ENCODE peak calls at places on chromosomes 16 and 17, in four cellular contexts. I, C, X and R are unnamed samples.

GRCh38 chr16:48433849-48434530 is 48.8 kb upstream of the SIAH1 start:
- DNase-seq in X (no peak), I (no peak), C (no peak), R (no peak)

GRCh38 chr17:40497704-40498103 is 3.7 kb downstream of the TNS4 start:
- DNase-seq in X (no peak), C (no peak), I (no peak), R (no peak)

GRCh38 chr16:57859331-57859730 is 57.0 kb upstream of the KIFC3 start:
- DNase-seq in I (no peak), C (no peak), X (no peak), R (peak; percentile 94)

GRCh38 chr16:89038811-89039735 is 54.6 kb upstream of the ACSF3 start:
- DNase-seq in I (no peak), X (no peak), C (no peak), R (no peak)

GRCh38 chr16:87945351-87946042 is 5.7 kb upstream of the BANP start:
- DNase-seq in I (no peak), C (peak; percentile 53), X (peak; percentile 90), R (peak; percentile 77)

GRCh38 chr17:80474231-80474932 is 2.0 kb downstream of the NPTX1 start:
- DNase-seq in X (no peak), C (no peak), I (no peak), R (peak; percentile 46)

GRCh38 chr17:63974594-63975192 is 2.0 kb upstream of the SCN4A start:
- DNase-seq in X (no peak), C (no peak), I (no peak), R (no peak)

GRCh38 chr17:17322516-17323510 is 19.6 kb downstream of the NT5M start:
- DNase-seq in C (no peak), I (no peak), X (no peak), R (no peak)

GRCh38 chr16:87602005-87602790 is at the start of gene JPH3:
- DNase-seq in I (peak; percentile 33), X (peak; percentile 50), C (no peak), R (no peak)

GRCh38 chr17:5354886-5355415 is 64.5 kb downstream of the NUP88 start:
- DNase-seq in C (no peak), I (no peak), X (no peak), R (no peak)

GRCh38 chr16:63512910-63513309 is 1476.7 kb upstream of the CDH8 start:
- DNase-seq in I (no peak), C (no peak), X (no peak), R (no peak)

GRCh38 chr16:56279132-56279531 is 87.8 kb downstream of the GNAO1 start:
- DNase-seq in I (no peak), X (no peak), C (no peak), R (no peak)

GRCh38 chr17:14299261-14300093 is 1.4 kb upstream of the HS3ST3B1 start:
- DNase-seq in X (peak; percentile 33), C (no peak), I (no peak), R (no peak)

GRCh38 chr17:49556183-49556943 is 19.3 kb upstream of the NXPH3 start:
- DNase-seq in C (peak; percentile 31), X (peak; percentile 90), I (no peak), R (peak; percentile 70)

GRCh38 chr16:11783319-11784047 is 13.6 kb downstream of the ZC3H7A start:
- DNase-seq in X (no peak), C (peak; percentile 41), I (no peak), R (no peak)

GRCh38 chr16:74623214-74623842 is 16.4 kb upstream of the GLG1 start:
- DNase-seq in X (no peak), C (peak; percentile 45), I (no peak), R (peak; percentile 39)

GRCh38 chr17:76820039-76820438 is 48.2 kb upstream of the MGAT5B start:
- DNase-seq in I (no peak), X (no peak), C (no peak), R (no peak)